ENCODE peak calls at places on chromosomes 1 and 21, in five cellular contexts. A, O, L, X and Y are unnamed samples.

GRCh38 chr1:228076796-228077430 is 5.6 kb upstream of the ARF1 start:
- DNase-seq in A (no peak), O (no peak), L (no peak), X (no peak), Y (no peak)

GRCh38 chr21:27110956-27111355 is 144.1 kb upstream of the ADAMTS5 start:
- DNase-seq in A (no peak), O (no peak), L (no peak), X (no peak), Y (no peak)

GRCh38 chr1:29033829-29034466 is 89.8 kb downstream of the TMEM200B start:
- DNase-seq in A (peak), O (no peak), L (peak), X (no peak), Y (peak)

GRCh38 chr1:101310484-101310883 is 73.7 kb downstream of the S1PR1 start:
- DNase-seq in A (peak), O (no peak), L (no peak), X (no peak), Y (no peak)

GRCh38 chr21:29726061-29726460 is 213.7 kb downstream of the GRIK1 start:
- DNase-seq in A (no peak), O (no peak), L (no peak), X (no peak), Y (no peak)

GRCh38 chr1:208534979-208535378 is 290.8 kb upstream of the PLXNA2 start:
- DNase-seq in A (no peak), O (no peak), L (no peak), X (no peak), Y (no peak)

GRCh38 chr1:115469703-115470476 is 131.8 kb upstream of the NGF start:
- DNase-seq in A (no peak), O (no peak), L (peak), X (no peak), Y (peak)

GRCh38 chr1:116911166-116911553 is 1.4 kb downstream of the PTGFRN start:
- DNase-seq in A (no peak), O (no peak), L (no peak), X (no peak), Y (no peak)

GRCh38 chr1:22105611-22106207 is 37.2 kb downstream of the WNT4 start:
- DNase-seq in A (peak), O (no peak), L (peak), X (no peak), Y (peak)

GRCh38 chr1:110348771-110349170 is 9.6 kb downstream of the RBM15 start:
- DNase-seq in A (no peak), O (no peak), L (no peak), X (no peak), Y (no peak)